ENCODE peak calls at places on chromosomes 1 and 21, in five cellular contexts. One of them, this sample, is unnamed.

GRCh38 chr1:211714154-211714553 is 38.7 kb upstream of the NEK2 start:
- DNase-seq in NB4: no peak
- DNase-seq in Caki2: no peak
- DNase-seq in EH: no peak
- DNase-seq in glomerular endothelial cell: no peak
- DNase-seq in this sample: no peak

GRCh38 chr21:36004441-36004840 is 55.9 kb downstream of the SETD4 start:
- DNase-seq in NB4: no peak
- DNase-seq in Caki2: peak; percentile 27
- DNase-seq in EH: no peak
- DNase-seq in glomerular endothelial cell: no peak
- DNase-seq in this sample: no peak

GRCh38 chr1:6220236-6220635 is 14.3 kb downstream of the RNF207 start:
- DNase-seq in glomerular endothelial cell: no peak
- DNase-seq in NB4: no peak
- DNase-seq in EH: no peak
- DNase-seq in Caki2: no peak
- DNase-seq in this sample: no peak

GRCh38 chr21:38120984-38121855 is 135.6 kb upstream of the KCNJ15 start:
- DNase-seq in EH: no peak
- DNase-seq in Caki2: no peak
- DNase-seq in NB4: no peak
- DNase-seq in glomerular endothelial cell: no peak
- DNase-seq in this sample: no peak

GRCh38 chr1:95197616-95198252 is 36.3 kb upstream of the RWDD3 start:
- DNase-seq in EH: peak; percentile 52
- DNase-seq in NB4: no peak
- DNase-seq in Caki2: no peak
- DNase-seq in glomerular endothelial cell: no peak
- DNase-seq in this sample: peak; percentile 90

GRCh38 chr21:42262826-42263225 is 43.9 kb downstream of the ABCG1 start:
- DNase-seq in Caki2: no peak
- DNase-seq in EH: peak; percentile 9
- DNase-seq in glomerular endothelial cell: peak; percentile 70
- DNase-seq in NB4: no peak
- DNase-seq in this sample: peak; percentile 51

GRCh38 chr21:14482165-14482564 is 64.0 kb downstream of the SAMSN1 start:
- DNase-seq in Caki2: no peak
- DNase-seq in EH: no peak
- DNase-seq in NB4: peak; percentile 78
- DNase-seq in glomerular endothelial cell: no peak
- DNase-seq in this sample: no peak

GRCh38 chr1:20873311-20873710 is 86.2 kb upstream of the HP1BP3 start:
- DNase-seq in EH: no peak
- DNase-seq in Caki2: no peak
- DNase-seq in glomerular endothelial cell: no peak
- DNase-seq in NB4: no peak
- DNase-seq in this sample: no peak

GRCh38 chr1:196689001-196689400 is 37.2 kb downstream of the CFH start:
- DNase-seq in Caki2: no peak
- DNase-seq in NB4: no peak
- DNase-seq in glomerular endothelial cell: no peak
- DNase-seq in EH: no peak
- DNase-seq in this sample: no peak

GRCh38 chr1:997728-998050 is 2.2 kb downstream of the HES4 start:
- DNase-seq in Caki2: no peak
- DNase-seq in NB4: no peak
- DNase-seq in EH: no peak
- DNase-seq in glomerular endothelial cell: no peak
- DNase-seq in this sample: peak; percentile 24

GRCh38 chr1:184672013-184672726 is 82.5 kb downstream of the EDEM3 start:
- DNase-seq in Caki2: no peak
- DNase-seq in glomerular endothelial cell: no peak
- DNase-seq in EH: no peak
- DNase-seq in NB4: no peak
- DNase-seq in this sample: no peak

GRCh38 chr1:38964140-38964548 is 22.5 kb upstream of the RHBDL2 start:
- DNase-seq in Caki2: no peak
- DNase-seq in glomerular endothelial cell: no peak
- DNase-seq in NB4: peak; percentile 14
- DNase-seq in EH: no peak
- DNase-seq in this sample: no peak

GRCh38 chr21:34801519-34802132 is 132.8 kb downstream of the CLIC6 start:
- DNase-seq in NB4: peak; percentile 33
- DNase-seq in Caki2: peak; percentile 45
- DNase-seq in EH: no peak
- DNase-seq in glomerular endothelial cell: no peak
- DNase-seq in this sample: no peak

GRCh38 chr1:68180441-68181164 is 51.7 kb downstream of the WLS start:
- DNase-seq in NB4: no peak
- DNase-seq in Caki2: no peak
- DNase-seq in glomerular endothelial cell: no peak
- DNase-seq in EH: no peak
- DNase-seq in this sample: no peak

GRCh38 chr1:240701412-240701811 is 89.5 kb upstream of the GREM2 start:
- DNase-seq in EH: peak; percentile 93
- DNase-seq in NB4: no peak
- DNase-seq in glomerular endothelial cell: no peak
- DNase-seq in Caki2: no peak
- DNase-seq in this sample: peak; percentile 74

GRCh38 chr21:15831497-15831896 is 101.7 kb downstream of the USP25 start:
- DNase-seq in Caki2: no peak
- DNase-seq in NB4: no peak
- DNase-seq in EH: no peak
- DNase-seq in glomerular endothelial cell: no peak
- DNase-seq in this sample: no peak

GRCh38 chr1:235783148-235783776 is 83.4 kb downstream of the LYST start:
- DNase-seq in EH: peak; percentile 74
- DNase-seq in glomerular endothelial cell: peak; percentile 10
- DNase-seq in NB4: peak; percentile 41
- DNase-seq in Caki2: peak; percentile 23
- DNase-seq in this sample: peak; percentile 50

GRCh38 chr1:53949023-53949611 is 3.0 kb downstream of the LRRC42 start:
- DNase-seq in Caki2: peak; percentile 32
- DNase-seq in glomerular endothelial cell: no peak
- DNase-seq in EH: peak; percentile 59
- DNase-seq in NB4: peak; percentile 58
- DNase-seq in this sample: peak; percentile 65

GRCh38 chr1:87495147-87495546 is 166.5 kb downstream of the LMO4 start:
- DNase-seq in glomerular endothelial cell: no peak
- DNase-seq in EH: no peak
- DNase-seq in Caki2: no peak
- DNase-seq in NB4: peak; percentile 3
- DNase-seq in this sample: no peak

This sample was measured in astrocyte of the hippocampus.